ENCODE peak calls at places on chromosomes 4 and X, in ten cellular contexts. N is CD4-positive, CD25-positive, alpha-beta regulatory T cell; H is K562; X is neural progenitor cell; Q is suprapubic skin; D is neuronal stem cell; T is GM23248; Z is fibroblast of lung; G is sigmoid colon; M is testis. W is an unnamed sample.

GRCh38 chr4:100348472-100348871 is 158.2 kb upstream of the DDIT4L start:
- DNase-seq in N (no peak), H (no peak), X (no peak), Q (no peak), D (no peak), T (peak; percentile 70), Z (peak; percentile 71), G (no peak), M (no peak), W (no peak)

GRCh38 chr4:12360391-12360790 is 931.7 kb upstream of the HS3ST1 start:
- DNase-seq in N (no peak), H (no peak), X (no peak), Q (no peak), D (no peak), T (no peak), Z (no peak), G (no peak), M (no peak), W (no peak)

GRCh38 chr4:140252144-140252741 is 98.3 kb upstream of the MAML3 start:
- DNase-seq in N (no peak), H (no peak), X (peak; percentile 46), Q (no peak), D (no peak), T (no peak), Z (peak; percentile 32), G (peak; percentile 75), M (peak; percentile 67), W (no peak)

GRCh38 chrX:38206036-38206435 is 14.6 kb downstream of the SRPX start:
- DNase-seq in N (no peak), H (no peak), X (no peak), Q (no peak), D (no peak), T (peak; percentile 86), Z (peak; percentile 18), G (no peak), M (no peak), W (no peak)

GRCh38 chr4:7738458-7739076 is 201.1 kb downstream of the AFAP1 start:
- DNase-seq in N (no peak), H (no peak), X (no peak), Q (no peak), D (no peak), T (no peak), Z (no peak), G (no peak), M (no peak), W (no peak)

GRCh38 chrX:531611-531936 is 99.0 kb upstream of the SHOX start:
- DNase-seq in N (no peak), H (no peak), X (no peak), Q (no peak), D (no peak), T (no peak), Z (no peak), G (no peak), M (no peak), W (no peak)

GRCh38 chr4:80202190-80202711 is 4.9 kb downstream of the PRDM8 start:
- DNase-seq in N (peak; percentile 72), H (no peak), X (peak; percentile 88), Q (peak; percentile 93), D (no peak), T (peak; percentile 91), Z (peak; percentile 67), G (peak; percentile 95), M (peak; percentile 84), W (peak; percentile 17)

GRCh38 chrX:46251755-46252154 is 293.5 kb downstream of the ZNF674 start:
- DNase-seq in N (no peak), H (no peak), X (no peak), Q (no peak), D (no peak), T (peak; percentile 10), Z (peak; percentile 64), G (no peak), M (no peak), W (no peak)

GRCh38 chr4:83110970-83111369 is 3.6 kb downstream of the PLAC8 start:
- DNase-seq in N (no peak), H (no peak), X (no peak), Q (no peak), D (no peak), T (no peak), Z (no peak), G (no peak), M (no peak), W (no peak)

GRCh38 chr4:121789960-121790829 is 10.9 kb upstream of the EXOSC9 start:
- DNase-seq in N (no peak), H (peak; percentile 39), X (no peak), Q (no peak), D (no peak), T (peak; percentile 82), Z (peak; percentile 66), G (no peak), M (no peak), W (no peak)

GRCh38 chr4:84878090-84878489 is 88.4 kb downstream of the WDFY3 start:
- DNase-seq in N (no peak), H (no peak), X (no peak), Q (no peak), D (no peak), T (peak; percentile 90), Z (peak; percentile 72), G (no peak), M (no peak), W (no peak)

GRCh38 chr4:67403342-67403741 is 142.0 kb downstream of the CENPC start:
- DNase-seq in N (no peak), H (no peak), X (no peak), Q (no peak), D (no peak), T (no peak), Z (no peak), G (no peak), M (no peak), W (no peak)

DNA sequence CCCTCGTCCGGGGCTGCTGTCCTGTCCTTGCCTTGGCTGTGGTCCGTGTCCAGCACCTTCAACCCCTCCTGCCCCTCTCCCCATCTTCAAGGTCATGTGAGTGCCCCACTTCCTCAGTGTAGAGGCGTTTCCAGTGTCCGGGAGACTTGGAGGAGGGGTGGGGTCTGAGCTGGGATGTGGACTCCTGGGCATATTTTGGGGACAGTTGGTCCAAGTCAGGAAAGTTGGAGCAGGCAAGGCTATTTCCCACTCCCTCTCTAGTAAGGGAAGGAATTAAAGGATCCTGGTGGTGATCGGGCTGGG is 3.0 kb downstream of the PCGF3 start:
- DNase-seq in N (no peak), H (no peak), X (no peak), Q (peak; percentile 69), D (no peak), T (no peak), Z (no peak), G (peak; percentile 48), M (no peak), W (no peak)
- H3K4me1 ChIP-seq in N (peaks cover 34% of the 10 kb centered on the region), H (peaks cover 7% of the 10 kb centered on the region), X (peaks cover 9% of the 10 kb centered on the region), Q (peaks cover 64% of the 10 kb centered on the region), D (peaks cover 6% of the 10 kb centered on the region), T (peaks cover 7% of the 10 kb centered on the region), Z (no peaks in the 10 kb centered on the region), G (no peaks in the 10 kb centered on the region), M (peaks cover 20% of the 10 kb centered on the region), W (peaks cover 29% of the 10 kb centered on the region)

DNA sequence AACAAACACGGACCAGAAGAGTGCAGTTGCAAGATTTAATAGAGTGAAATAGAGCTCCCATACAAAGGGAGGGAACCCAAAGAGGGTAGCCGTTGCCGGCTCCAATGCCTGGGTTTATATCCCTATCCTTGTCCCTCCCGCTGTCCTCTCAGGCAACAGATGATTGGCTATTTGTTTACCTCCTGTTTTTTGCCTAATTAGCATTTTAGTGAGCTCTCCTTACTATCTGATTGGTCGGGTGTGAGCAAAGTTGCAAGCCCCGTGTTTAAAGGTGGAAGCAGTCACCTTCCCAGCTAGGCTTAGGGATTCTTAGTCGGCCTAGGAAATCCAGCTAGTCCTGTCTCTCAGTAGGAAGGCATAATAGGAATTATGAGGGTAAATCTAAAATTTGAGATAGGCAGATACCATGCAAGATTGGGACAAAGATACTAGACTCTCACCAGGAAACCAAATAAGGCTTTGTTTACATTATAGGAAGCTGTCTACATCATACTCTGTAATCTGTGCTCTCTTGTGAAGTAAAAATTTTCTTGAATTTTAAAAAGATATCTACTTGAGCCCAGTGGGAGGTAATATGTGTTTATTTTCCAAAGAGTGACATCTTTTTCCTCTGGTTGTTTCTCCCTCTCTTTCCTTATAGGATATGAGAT is 65.9 kb downstream of the ATP10D start:
- DNase-seq in N (no peak), H (no peak), X (no peak), Q (no peak), D (no peak), T (no peak), Z (peak; percentile 42), G (no peak), M (no peak), W (no peak)
- H3K36me3 ChIP-seq in N (no peaks in the 10 kb centered on the region), H (no peaks in the 10 kb centered on the region), X (no peaks in the 10 kb centered on the region), Q (peaks cover 56% of the 10 kb centered on the region), D (no peaks in the 10 kb centered on the region), T (peaks cover 52% of the 10 kb centered on the region), Z (peaks cover 2% of the 10 kb centered on the region), G (peaks cover 61% of the 10 kb centered on the region), M (no peaks in the 10 kb centered on the region), W (peaks cover 89% of the 10 kb centered on the region)

GRCh38 chrX:47634871-47635575 is 5.3 kb upstream of the CFP start:
- DNase-seq in N (no peak), H (no peak), X (no peak), Q (no peak), D (no peak), T (no peak), Z (no peak), G (no peak), M (no peak), W (no peak)
- H3K4me1 ChIP-seq in N (peaks cover 9% of the 10 kb centered on the region), H (peaks cover 5% of the 10 kb centered on the region), X (peaks cover 4% of the 10 kb centered on the region), Q (no peaks in the 10 kb centered on the region), D (no peaks in the 10 kb centered on the region), T (no peaks in the 10 kb centered on the region), Z (no peaks in the 10 kb centered on the region), G (no peaks in the 10 kb centered on the region), M (no peaks in the 10 kb centered on the region), W (no peaks in the 10 kb centered on the region)

DNA sequence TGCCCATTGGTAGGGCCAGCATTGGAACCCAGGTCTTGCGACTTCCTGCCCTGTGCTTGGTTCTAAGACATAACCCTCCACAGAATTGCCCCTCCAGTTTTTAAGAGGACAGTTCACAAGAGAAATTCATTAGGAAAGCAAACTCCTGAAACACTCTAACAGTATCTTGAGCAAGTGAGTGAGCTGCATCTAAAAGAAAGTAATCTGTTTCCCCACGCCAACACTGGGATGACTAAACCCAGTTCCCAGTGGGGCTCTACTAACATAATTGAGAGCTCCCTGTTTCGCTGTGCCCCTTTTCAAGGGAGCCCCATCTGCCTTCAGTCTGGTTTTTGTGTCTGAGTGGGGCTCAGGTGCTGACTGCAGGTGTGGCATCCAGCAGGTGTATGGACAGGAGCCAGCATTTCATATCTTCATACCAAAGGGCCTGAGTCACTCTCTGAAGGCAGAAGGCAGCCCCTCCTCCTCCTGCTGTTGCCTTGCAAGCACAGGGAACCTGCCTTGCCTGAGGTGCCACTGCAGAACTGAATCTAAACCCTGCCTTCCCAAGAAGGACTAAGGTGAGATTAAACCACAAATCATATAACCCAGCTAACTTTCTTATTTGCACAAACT is 8.0 kb downstream of the AMOT start:
- DNase-seq in N (no peak), H (no peak), X (no peak), Q (no peak), D (no peak), T (peak; percentile 44), Z (no peak), G (no peak), M (no peak), W (no peak)
- H3K36me3 ChIP-seq in N (no peaks in the 10 kb centered on the region), H (no peaks in the 10 kb centered on the region), X (no peaks in the 10 kb centered on the region), Q (no peaks in the 10 kb centered on the region), D (no peaks in the 10 kb centered on the region), T (no peaks in the 10 kb centered on the region), Z (no peaks in the 10 kb centered on the region), G (no peaks in the 10 kb centered on the region), M (no peaks in the 10 kb centered on the region), W (no peaks in the 10 kb centered on the region)

DNA sequence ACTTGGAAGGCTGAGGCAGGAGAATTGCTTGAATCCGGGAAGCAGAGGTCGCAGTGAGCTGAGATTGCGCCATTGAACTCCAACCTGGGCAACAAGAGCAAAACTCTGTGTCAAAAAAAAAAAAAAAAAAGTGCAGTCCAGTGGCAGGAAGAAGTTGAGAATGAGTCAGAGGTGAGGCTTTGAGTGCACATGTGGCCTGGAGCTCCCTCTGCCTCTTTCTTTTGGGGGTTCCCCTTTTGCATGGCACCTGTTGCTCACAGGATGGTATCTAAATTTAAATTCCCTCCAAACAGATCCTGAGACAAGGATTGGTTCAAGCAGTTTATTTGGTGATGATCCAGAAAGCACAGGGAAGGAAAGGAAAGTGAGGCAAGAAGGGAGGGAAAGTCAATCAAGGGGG is 151.4 kb upstream of the STX18 start:
- DNase-seq in N (no peak), H (no peak), X (no peak), Q (no peak), D (no peak), T (peak; percentile 64), Z (no peak), G (no peak), M (no peak), W (no peak)
- H3K4me1 ChIP-seq in N (no peaks in the 10 kb centered on the region), H (no peaks in the 10 kb centered on the region), X (peaks cover 4% of the 10 kb centered on the region), Q (no peaks in the 10 kb centered on the region), D (peaks cover 3% of the 10 kb centered on the region), T (no peaks in the 10 kb centered on the region), Z (no peaks in the 10 kb centered on the region), G (no peaks in the 10 kb centered on the region), M (peaks cover 11% of the 10 kb centered on the region), W (no peaks in the 10 kb centered on the region)

W was measured in esophagus squamous epithelium.